ENCODE peak calls at places on chromosomes 6 and 20, in four cellular contexts. W, Y, A and I are unnamed samples.

GRCh38 chr6:151610336-151610735 is 116.5 kb downstream of the CCDC170 start:
- DNase-seq in W (no peak), Y (no peak), A (no peak), I (no peak)

GRCh38 chr6:12354499-12354898 is 64.3 kb downstream of the EDN1 start:
- DNase-seq in W (peak), Y (no peak), A (peak), I (no peak)

GRCh38 chr6:47780510-47781356 is 1.1 kb upstream of the OPN5 start:
- DNase-seq in W (peak), Y (no peak), A (peak), I (no peak)

GRCh38 chr6:93086351-93086750 is 333.0 kb downstream of the EPHA7 start:
- DNase-seq in W (no peak), Y (no peak), A (no peak), I (no peak)

GRCh38 chr6:157753291-157753690 is 69.8 kb upstream of the SNX9 start:
- DNase-seq in W (no peak), Y (no peak), A (no peak), I (no peak)

GRCh38 chr6:68192988-68193387 is 442.1 kb upstream of the ADGRB3 start:
- DNase-seq in W (no peak), Y (no peak), A (no peak), I (no peak)

GRCh38 chr6:100237881-100238280 is 226.8 kb downstream of the SIM1 start:
- DNase-seq in W (no peak), Y (no peak), A (no peak), I (no peak)

GRCh38 chr6:149939909-149940672 is 1.7 kb upstream of the ULBP2 start:
- DNase-seq in W (no peak), Y (no peak), A (no peak), I (no peak)

GRCh38 chr20:10476319-10476724 is 41.2 kb downstream of the SLX4IP start:
- DNase-seq in W (no peak), Y (no peak), A (peak), I (no peak)

GRCh38 chr20:49581482-49581881 is 13.5 kb upstream of the PTGIS start:
- DNase-seq in W (no peak), Y (no peak), A (no peak), I (no peak)

GRCh38 chr20:44959082-44959895 is 908 bp downstream of the TOMM34 start:
- DNase-seq in W (peak), Y (no peak), A (peak), I (no peak)

GRCh38 chr6:134317471-134318131 is at the start of gene SGK1:
- DNase-seq in W (peak), Y (no peak), A (no peak), I (peak)

GRCh38 chr20:362271-363254 is 15.7 kb downstream of the NRSN2 start:
- DNase-seq in W (peak), Y (no peak), A (peak), I (no peak)

GRCh38 chr6:71190809-71191208 is 97.8 kb upstream of the OGFRL1 start:
- DNase-seq in W (peak), Y (no peak), A (peak), I (no peak)

GRCh38 chr6:131136021-131136847 is 967 bp downstream of the AKAP7 start:
- DNase-seq in W (peak), Y (no peak), A (no peak), I (no peak)

GRCh38 chr6:19876672-19877071 is 39.5 kb downstream of the ID4 start:
- DNase-seq in W (no peak), Y (no peak), A (no peak), I (no peak)

GRCh38 chr6:89986650-89987074 is 92.4 kb downstream of the GJA10 start:
- DNase-seq in W (no peak), Y (no peak), A (no peak), I (no peak)

GRCh38 chr20:36214684-36215256 is 21.5 kb upstream of the AAR2 start:
- DNase-seq in W (peak), Y (no peak), A (peak), I (no peak)

GRCh38 chr6:34025112-34025807 is 120.6 kb downstream of the GRM4 start:
- DNase-seq in W (no peak), Y (no peak), A (no peak), I (no peak)

GRCh38 chr6:20907486-20908071 is 373.3 kb downstream of the CDKAL1 start:
- DNase-seq in W (no peak), Y (no peak), A (no peak), I (no peak)

GRCh38 chr6:37689356-37689755 is 8.3 kb downstream of the MDGA1 start:
- DNase-seq in W (no peak), Y (no peak), A (no peak), I (no peak)

GRCh38 chr6:49548613-49549304 is 1.7 kb upstream of the C6orf141 start:
- DNase-seq in W (no peak), Y (no peak), A (no peak), I (no peak)

GRCh38 chr20:34553366-34553867 is 5.1 kb upstream of the MAP1LC3A start:
- DNase-seq in W (no peak), Y (no peak), A (no peak), I (no peak)

GRCh38 chr6:90351696-90352095 is 55.1 kb upstream of the BACH2 start:
- DNase-seq in W (no peak), Y (no peak), A (no peak), I (no peak)

GRCh38 chr6:120096861-120097260 is 747.3 kb upstream of the MAN1A1 start:
- DNase-seq in W (no peak), Y (no peak), A (no peak), I (no peak)

GRCh38 chr20:12210591-12210990 is 292.9 kb downstream of the BTBD3 start:
- DNase-seq in W (no peak), Y (no peak), A (no peak), I (no peak)

GRCh38 chr6:147624946-147625515 is 116.5 kb downstream of the SAMD5 start:
- DNase-seq in W (no peak), Y (no peak), A (no peak), I (no peak)

GRCh38 chr6:106461084-106461483 is 100.6 kb downstream of the CRYBG1 start:
- DNase-seq in W (no peak), Y (no peak), A (no peak), I (no peak)

GRCh38 chr20:10982692-10983091 is 308.9 kb upstream of the JAG1 start:
- DNase-seq in W (no peak), Y (no peak), A (no peak), I (no peak)

GRCh38 chr6:23357185-23357745 is 768.8 kb upstream of the NRSN1 start:
- DNase-seq in W (no peak), Y (no peak), A (no peak), I (no peak)

GRCh38 chr6:129576456-129576855 is 133.5 kb downstream of the ARHGAP18 start:
- DNase-seq in W (no peak), Y (no peak), A (no peak), I (no peak)

GRCh38 chr6:132483779-132484679 is 28.9 kb downstream of the STX7 start:
- DNase-seq in W (peak), Y (no peak), A (peak), I (no peak)

GRCh38 chr20:44776977-44777376 is 31.3 kb downstream of the KCNK15 start:
- DNase-seq in W (peak), Y (no peak), A (no peak), I (no peak)

GRCh38 chr6:135331002-135331401 is 149.9 kb downstream of the MYB start:
- DNase-seq in W (no peak), Y (no peak), A (no peak), I (no peak)

DNA sequence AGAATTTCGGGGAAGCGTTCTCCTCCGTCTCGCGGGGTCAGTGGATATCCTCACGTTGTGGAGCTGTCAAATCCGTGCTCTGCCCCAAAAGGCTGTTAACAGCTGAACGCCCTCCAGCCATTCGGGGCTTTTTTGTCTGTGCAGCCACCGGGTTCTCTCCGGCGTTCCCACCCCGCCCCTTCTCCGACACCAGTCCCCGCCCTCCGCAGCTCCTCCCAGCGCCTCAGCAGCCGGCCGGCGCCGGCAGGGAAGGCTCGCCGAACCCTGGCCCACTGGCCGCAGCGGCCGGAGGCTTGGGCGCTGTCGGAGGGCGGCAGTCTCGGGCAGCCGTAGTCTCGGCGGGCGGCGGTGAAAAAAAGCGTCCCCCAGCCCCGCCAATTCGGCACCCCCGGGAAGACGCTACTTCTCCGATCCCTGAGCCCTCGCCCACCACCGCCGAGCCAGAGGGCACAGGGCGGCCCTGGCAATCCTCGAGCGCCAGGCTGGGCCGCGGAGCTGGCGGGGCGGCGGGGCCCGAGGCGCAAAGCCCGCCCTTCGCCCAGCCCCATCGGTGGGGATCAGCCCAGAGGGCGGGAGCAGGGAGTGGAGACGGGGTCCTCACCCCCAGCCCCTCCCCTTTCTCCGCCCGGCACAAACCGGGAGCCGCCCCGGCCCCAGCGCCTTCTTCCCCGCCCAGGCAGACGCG is at the start of gene SESN1:
- DNase-seq in W (peak), Y (peak), A (peak), I (peak)
- TF ChIP-seq CTCF in W (no peak), Y (no peak), A (no peak), I (no peak)

GRCh38 chr6:73984851-73985250 is 288.8 kb downstream of the CD109 start:
- DNase-seq in W (no peak), Y (no peak), A (no peak), I (no peak)

GRCh38 chr6:73983367-73983766 is 287.4 kb downstream of the CD109 start:
- DNase-seq in W (no peak), Y (no peak), A (no peak), I (no peak)

DNA sequence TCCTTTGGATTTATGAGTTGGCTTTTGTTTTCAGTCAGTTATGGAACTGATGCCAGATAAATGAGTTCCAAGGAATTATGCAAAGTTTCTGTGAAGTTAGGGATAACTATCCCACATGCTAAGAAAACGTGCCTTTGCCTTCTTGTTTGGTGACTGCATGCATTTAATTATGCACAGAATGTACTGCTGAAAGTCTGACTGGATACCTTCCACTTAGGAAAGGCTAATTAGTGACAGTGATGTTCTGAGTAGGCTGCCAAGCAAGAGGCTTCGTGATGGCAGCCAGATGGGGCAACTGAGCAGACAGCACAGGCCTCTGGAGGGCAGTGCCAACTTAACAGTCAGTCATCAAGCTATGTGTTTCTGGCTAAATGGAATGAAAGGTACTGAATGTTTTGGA is 289.9 kb downstream of the CD109 start:
- DNase-seq in W (peak), Y (no peak), A (no peak), I (no peak)
- TF ChIP-seq CTCF in W (no peak), Y (no peak), A (peak), I (no peak)

GRCh38 chr6:39365281-39366074 is 43.0 kb upstream of the KCNK16 start:
- DNase-seq in W (no peak), Y (no peak), A (no peak), I (no peak)

GRCh38 chr6:39367661-39368060 is 45.2 kb upstream of the KCNK16 start:
- DNase-seq in W (no peak), Y (no peak), A (no peak), I (no peak)

GRCh38 chr6:39375405-39375804 is 52.9 kb upstream of the KCNK16 start:
- DNase-seq in W (no peak), Y (no peak), A (no peak), I (no peak)

GRCh38 chr6:39366875-39367618 is 44.5 kb upstream of the KCNK16 start:
- DNase-seq in W (no peak), Y (no peak), A (no peak), I (no peak)

DNA sequence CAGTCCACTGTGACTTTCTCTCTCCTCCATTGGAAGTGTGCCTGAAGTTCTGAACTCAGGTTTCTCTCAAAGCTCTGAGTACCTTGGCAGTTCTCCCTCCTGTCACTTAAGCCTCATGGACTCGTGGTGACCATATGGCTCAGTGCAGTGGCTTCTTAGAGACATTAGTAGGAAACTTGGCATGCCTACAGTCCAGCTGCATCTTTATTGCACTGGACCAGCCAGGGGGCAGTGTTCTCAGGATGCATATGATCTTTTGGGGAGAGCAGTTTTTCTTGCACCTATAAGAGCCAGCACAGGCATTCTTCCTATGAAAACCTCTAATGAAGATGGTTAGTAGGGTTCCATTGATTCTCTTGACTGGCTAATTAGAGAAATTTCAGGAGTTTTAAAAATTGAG is 47.5 kb upstream of the KCNK16 start:
- DNase-seq in W (no peak), Y (no peak), A (no peak), I (no peak)
- TF ChIP-seq CTCF in W (no peak), Y (no peak), A (peak), I (no peak)

GRCh38 chr6:144999127-144999526 is 714.0 kb downstream of the UTRN start:
- DNase-seq in W (no peak), Y (no peak), A (no peak), I (no peak)
- TF ChIP-seq CTCF in W (no peak), Y (no peak), A (no peak), I (no peak)

GRCh38 chr6:14638932-14639875 is 521.6 kb downstream of the CD83 start:
- DNase-seq in W (no peak), Y (no peak), A (peak), I (no peak)
- TF ChIP-seq CTCF in W (no peak), Y (no peak), A (no peak), I (no peak)

GRCh38 chr6:39362487-39362865 is 40.0 kb upstream of the KCNK16 start:
- DNase-seq in W (no peak), Y (no peak), A (no peak), I (no peak)
- TF ChIP-seq CTCF in W (no peak), Y (no peak), A (no peak), I (no peak)

GRCh38 chr6:118283759-118284158 is 264.3 kb upstream of the PLN start:
- DNase-seq in W (peak), Y (no peak), A (peak), I (no peak)

GRCh38 chr6:118285791-118286190 is 262.3 kb upstream of the PLN start:
- DNase-seq in W (no peak), Y (no peak), A (no peak), I (no peak)

GRCh38 chr6:118284736-118285360 is 263.2 kb upstream of the PLN start:
- DNase-seq in W (peak), Y (no peak), A (no peak), I (no peak)

DNA sequence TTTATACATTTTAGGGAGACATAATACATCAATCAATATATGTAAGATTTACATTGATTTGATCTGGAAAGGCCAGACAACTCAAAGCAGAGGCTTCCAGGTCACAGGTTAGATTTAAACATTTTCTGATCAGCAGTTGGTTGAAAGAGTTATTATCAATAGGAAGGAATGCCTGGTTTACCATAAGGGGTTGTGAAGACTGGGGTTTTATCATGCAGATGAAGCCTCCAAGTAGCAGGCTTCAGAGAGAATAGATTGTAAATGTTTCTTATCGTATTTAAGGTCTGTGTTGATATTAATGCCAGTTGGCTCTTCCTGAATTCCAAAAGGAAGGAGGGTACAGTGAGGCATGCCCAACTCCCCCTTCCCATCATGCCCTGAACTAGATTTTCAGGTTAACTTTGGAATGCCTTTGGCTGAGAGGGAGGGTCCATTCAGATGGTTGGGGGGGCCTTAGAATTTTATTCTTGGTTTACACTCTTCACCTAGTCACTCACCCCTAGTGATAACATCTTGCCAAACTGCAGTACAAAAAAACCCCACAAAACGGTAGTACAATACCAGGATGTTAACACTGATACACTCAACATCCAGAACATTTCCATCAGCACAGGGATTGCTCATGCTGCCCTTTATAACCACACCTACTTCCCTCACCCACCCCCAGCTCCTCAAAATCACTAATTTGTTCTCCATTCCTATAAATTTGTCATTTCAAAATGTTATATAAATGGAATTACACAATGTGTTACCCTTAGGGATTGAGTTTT is 259.6 kb upstream of the PLN start:
- DNase-seq in W (peak), Y (no peak), A (no peak), I (no peak)
- TF ChIP-seq CTCF in W (peak), Y (no peak), A (no peak), I (no peak)

GRCh38 chr6:97059473-97059872 is 134.9 kb downstream of the KLHL32 start:
- DNase-seq in W (peak), Y (no peak), A (peak), I (no peak)
- TF ChIP-seq CTCF in W (peak), Y (peak), A (peak), I (no peak)

GRCh38 chr20:51597389-51598231 is 55.1 kb upstream of the NFATC2 start:
- DNase-seq in W (no peak), Y (no peak), A (no peak), I (no peak)

GRCh38 chr20:51598581-51598980 is 56.1 kb upstream of the NFATC2 start:
- DNase-seq in W (no peak), Y (no peak), A (no peak), I (no peak)

GRCh38 chr20:51600016-51600420 is 57.5 kb upstream of the NFATC2 start:
- DNase-seq in W (peak), Y (no peak), A (no peak), I (no peak)

GRCh38 chr20:51602131-51602530 is 59.6 kb upstream of the NFATC2 start:
- DNase-seq in W (no peak), Y (no peak), A (no peak), I (no peak)

DNA sequence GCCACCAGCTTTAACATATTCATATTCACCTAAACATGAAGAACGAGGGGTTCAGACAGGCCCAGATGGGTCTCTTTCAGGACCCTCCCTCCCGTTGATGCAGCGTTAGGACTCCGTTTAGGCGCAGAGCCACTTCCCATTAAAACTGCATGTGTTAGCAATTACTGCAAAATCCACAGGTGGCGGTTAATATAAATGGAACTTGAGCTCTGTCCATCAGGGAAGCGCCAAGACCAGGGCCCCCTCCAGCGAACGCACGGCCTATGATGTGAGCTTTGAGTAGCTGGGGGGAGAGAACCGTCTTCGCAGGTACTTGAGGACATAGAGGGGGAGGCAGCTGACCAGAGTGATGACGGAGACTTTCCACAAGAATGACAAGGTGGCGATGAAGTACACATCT is 58.4 kb upstream of the NFATC2 start:
- DNase-seq in W (no peak), Y (no peak), A (no peak), I (no peak)
- TF ChIP-seq CTCF in W (no peak), Y (no peak), A (no peak), I (no peak)